ENCODE peak calls at places on chromosomes 13 and 19, in ten cellular contexts. N is adipocyte; W is ovary; Z is uterus; V is adrenal gland; I is mesenchymal stem cell; A is upper lobe of right lung; O is CD8-positive, alpha-beta T cell; F is tibial nerve; K is thyroid gland. D is an unnamed sample.

GRCh38 chr19:52138614-52139290 is 986 bp downstream of the ZNF616 start:
- DNase-seq in N (peak; percentile 61), W (no peak), Z (peak; percentile 16), V (peak; percentile 27), I (peak; percentile 37), A (no peak), O (peak; percentile 48), F (no peak), K (peak; percentile 37), D (no peak)

GRCh38 chr13:112333756-112334543 is 42.2 kb upstream of the SPACA7 start:
- DNase-seq in N (no peak), W (no peak), Z (no peak), V (no peak), I (no peak), A (no peak), O (no peak), F (no peak), K (no peak), D (no peak)

GRCh38 chr13:39266426-39266825 is 228.2 kb downstream of the NHLRC3 start:
- DNase-seq in N (no peak), W (no peak), Z (no peak), V (no peak), I (no peak), A (no peak), O (no peak), F (no peak), K (no peak), D (no peak)

GRCh38 chr13:53201454-53202225 is 173.0 kb downstream of the OLFM4 start:
- DNase-seq in N (no peak), W (no peak), Z (no peak), V (no peak), I (no peak), A (peak; percentile 64), O (no peak), F (no peak), K (peak; percentile 60), D (no peak)

GRCh38 chr19:10083911-10084310 is 2.2 kb upstream of the SHFL start:
- DNase-seq in N (no peak), W (no peak), Z (no peak), V (no peak), I (no peak), A (no peak), O (no peak), F (no peak), K (no peak), D (no peak)

GRCh38 chr13:112750570-112750969 is 60.7 kb downstream of the ATP11A start:
- DNase-seq in N (no peak), W (no peak), Z (no peak), V (no peak), I (no peak), A (no peak), O (no peak), F (no peak), K (no peak), D (no peak)

GRCh38 chr13:63944896-63945295 is 2529.2 kb upstream of the PCDH20 start:
- DNase-seq in N (no peak), W (no peak), Z (no peak), V (no peak), I (no peak), A (no peak), O (no peak), F (no peak), K (peak; percentile 68), D (no peak)

GRCh38 chr19:33220735-33221134 is 4.9 kb downstream of the SLC7A10 start:
- DNase-seq in N (no peak), W (no peak), Z (no peak), V (no peak), I (no peak), A (no peak), O (no peak), F (no peak), K (no peak), D (no peak)

GRCh38 chr13:80668452-80668851 is 327.5 kb upstream of the SPRY2 start:
- DNase-seq in N (no peak), W (no peak), Z (no peak), V (no peak), I (no peak), A (no peak), O (no peak), F (no peak), K (no peak), D (no peak)

GRCh38 chr13:80665792-80666333 is 324.9 kb upstream of the SPRY2 start:
- DNase-seq in N (no peak), W (no peak), Z (no peak), V (no peak), I (no peak), A (no peak), O (no peak), F (no peak), K (no peak), D (no peak)

GRCh38 chr13:80666782-80667537 is 326.0 kb upstream of the SPRY2 start:
- DNase-seq in N (peak; percentile 2), W (no peak), Z (no peak), V (no peak), I (no peak), A (no peak), O (no peak), F (no peak), K (no peak), D (no peak)

GRCh38 chr13:80663788-80664187 is 322.9 kb upstream of the SPRY2 start:
- DNase-seq in N (no peak), W (no peak), Z (no peak), V (no peak), I (no peak), A (no peak), O (no peak), F (no peak), K (no peak), D (no peak)

GRCh38 chr13:80664930-80665329 is 324.0 kb upstream of the SPRY2 start:
- DNase-seq in N (no peak), W (no peak), Z (no peak), V (no peak), I (no peak), A (no peak), O (no peak), F (no peak), K (no peak), D (no peak)
- H3K9me3 ChIP-seq in N (peaks cover 7% of the 10 kb centered on the region), W (no peaks in the 10 kb centered on the region), Z (no peaks in the 10 kb centered on the region), V (no peaks in the 10 kb centered on the region), I (no peaks in the 10 kb centered on the region), A (no peaks in the 10 kb centered on the region), O (no peaks in the 10 kb centered on the region), F (no peaks in the 10 kb centered on the region), K (no peaks in the 10 kb centered on the region), D (no peaks in the 10 kb centered on the region)

DNA sequence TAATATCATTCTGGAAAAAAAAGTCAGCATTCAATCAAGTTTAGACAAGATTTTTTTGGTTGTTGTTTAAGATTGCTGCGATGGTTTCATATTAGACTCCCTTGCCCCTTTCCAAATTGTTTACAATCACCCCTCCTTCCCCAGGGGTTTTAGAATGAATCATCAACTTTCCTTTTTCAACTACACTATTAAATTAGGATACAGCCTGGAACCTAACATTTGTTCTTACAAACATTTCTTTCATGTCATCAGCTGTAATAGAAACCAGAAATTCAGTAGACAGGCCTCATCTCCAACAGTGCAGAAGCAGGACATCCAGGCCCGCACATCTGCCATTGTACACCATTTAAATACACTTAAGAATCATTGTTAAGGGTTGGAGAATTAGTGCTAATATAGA is 44.4 kb upstream of the WDFY2 start:
- DNase-seq in N (peak; percentile 80), W (no peak), Z (no peak), V (no peak), I (peak; percentile 45), A (no peak), O (no peak), F (no peak), K (no peak), D (no peak)
- H3K9me3 ChIP-seq in N (no peaks in the 10 kb centered on the region), W (no peaks in the 10 kb centered on the region), Z (no peaks in the 10 kb centered on the region), V (no peaks in the 10 kb centered on the region), I (no peaks in the 10 kb centered on the region), A (no peaks in the 10 kb centered on the region), O (no peaks in the 10 kb centered on the region), F (no peaks in the 10 kb centered on the region), K (no peaks in the 10 kb centered on the region), D (no peaks in the 10 kb centered on the region)

DNA sequence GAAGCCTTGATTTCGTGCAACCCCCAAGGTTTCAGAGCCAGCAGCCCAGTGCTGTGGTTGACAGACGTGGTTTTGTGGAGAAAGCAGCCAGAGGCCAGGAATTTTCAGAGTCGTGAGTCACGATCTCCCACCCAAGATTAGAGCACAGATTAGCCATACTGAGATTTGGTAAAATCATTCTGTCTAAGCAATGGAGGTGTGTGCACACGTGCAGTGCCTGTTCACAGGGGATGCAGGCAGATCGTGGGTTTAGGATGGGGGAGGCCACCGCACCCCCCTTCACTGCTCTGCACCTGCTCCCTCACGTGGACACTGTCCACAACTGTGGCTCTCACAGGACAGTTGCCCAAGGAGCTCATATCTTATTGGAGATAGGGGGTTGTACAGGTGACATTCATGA is 46.6 kb upstream of the GPR183 start:
- DNase-seq in N (peak; percentile 55), W (no peak), Z (no peak), V (no peak), I (peak; percentile 65), A (no peak), O (no peak), F (no peak), K (no peak), D (no peak)
- H3K9me3 ChIP-seq in N (no peaks in the 10 kb centered on the region), W (no peaks in the 10 kb centered on the region), Z (no peaks in the 10 kb centered on the region), V (no peaks in the 10 kb centered on the region), I (no peaks in the 10 kb centered on the region), A (no peaks in the 10 kb centered on the region), O (no peaks in the 10 kb centered on the region), F (no peaks in the 10 kb centered on the region), K (no peaks in the 10 kb centered on the region), D (no peaks in the 10 kb centered on the region)

GRCh38 chr19:57058871-57059270 is 60.9 kb upstream of the USP29 start:
- DNase-seq in N (no peak), W (no peak), Z (no peak), V (no peak), I (no peak), A (no peak), O (no peak), F (no peak), K (no peak), D (no peak)

GRCh38 chr19:57052102-57052501 is 67.7 kb upstream of the USP29 start:
- DNase-seq in N (no peak), W (no peak), Z (peak; percentile 34), V (no peak), I (no peak), A (no peak), O (no peak), F (no peak), K (no peak), D (no peak)

GRCh38 chr19:57053401-57053800 is 66.4 kb upstream of the USP29 start:
- DNase-seq in N (no peak), W (no peak), Z (no peak), V (no peak), I (no peak), A (no peak), O (no peak), F (no peak), K (no peak), D (no peak)

GRCh38 chr19:57055956-57056355 is 63.8 kb upstream of the USP29 start:
- DNase-seq in N (no peak), W (no peak), Z (no peak), V (no peak), I (no peak), A (no peak), O (no peak), F (no peak), K (no peak), D (no peak)

DNA sequence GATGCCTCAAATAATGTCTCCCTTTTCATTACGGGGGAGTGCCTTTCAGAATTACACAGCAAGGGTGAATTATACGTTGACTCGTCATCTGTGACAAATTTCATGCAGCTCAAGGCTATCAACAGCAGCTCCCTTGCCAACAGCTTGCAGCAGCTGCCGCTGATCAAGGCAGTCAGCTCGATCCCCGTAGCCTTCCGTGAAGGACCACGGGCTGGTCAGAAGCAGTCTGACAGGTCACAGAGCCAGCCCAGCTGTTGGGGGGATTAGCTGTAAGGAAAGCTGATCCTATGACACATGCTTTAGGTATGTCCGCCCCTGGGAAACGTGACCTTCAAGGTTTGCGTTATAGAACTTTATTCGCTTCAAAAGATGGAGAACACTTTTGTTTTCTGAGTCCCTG is 62.8 kb upstream of the USP29 start:
- DNase-seq in N (peak; percentile 40), W (peak; percentile 96), Z (peak; percentile 75), V (peak; percentile 51), I (no peak), A (no peak), O (no peak), F (no peak), K (no peak), D (no peak)
- H3K9me3 ChIP-seq in N (peaks cover 3% of the 10 kb centered on the region), W (no peaks in the 10 kb centered on the region), Z (no peaks in the 10 kb centered on the region), V (no peaks in the 10 kb centered on the region), I (peaks cover 35% of the 10 kb centered on the region), A (peaks cover 4% of the 10 kb centered on the region), O (no peaks in the 10 kb centered on the region), F (no peaks in the 10 kb centered on the region), K (no peaks in the 10 kb centered on the region), D (peaks cover 16% of the 10 kb centered on the region)

D was measured in CD4-positive, alpha-beta T cell.